ENCODE peak calls at places on chromosomes 11 and 22, in six cellular contexts. O is left colon; S is HuH-7.5; F is activated T-cell treated with anti-CD3 and anti-CD28 coated beads for 24 hours; P is SK-MEL-5; I is stimulated activated CD4-positive, alpha-beta T cell treated with anti-CD3 and anti-CD28 coated beads, TNF-alpha, amount 100 ng/mL, for 24 hours. G is an unnamed sample.

GRCh38 chr22:25100402-25100801 is 99.3 kb upstream of the CRYBB3 start:
- DNase-seq in O (no peak), S (no peak), F (no peak), P (no peak), I (no peak), G (no peak)

GRCh38 chr11:76696756-76697155 is 26.2 kb upstream of the LRRC32 start:
- DNase-seq in O (no peak), S (no peak), F (no peak), P (no peak), I (no peak), G (no peak)

GRCh38 chr22:16838073-16838472 is 12.9 kb upstream of the XKR3 start:
- DNase-seq in O (no peak), S (no peak), F (no peak), P (no peak), I (no peak), G (no peak)

GRCh38 chr11:70549386-70549785 is 151.1 kb downstream of the CTTN start:
- DNase-seq in O (no peak), S (no peak), F (no peak), P (no peak), I (no peak), G (no peak)

GRCh38 chr11:22666700-22667439 is 459 bp downstream of the GAS2 start:
- DNase-seq in O (peak; percentile 33), S (peak; percentile 34), F (no peak), P (peak; percentile 39), I (no peak), G (peak; percentile 17)

GRCh38 chr11:2521681-2522630 is 77.1 kb downstream of the KCNQ1 start:
- DNase-seq in O (peak; percentile 2), S (no peak), F (no peak), P (no peak), I (no peak), G (peak; percentile 8)

GRCh38 chr11:123261345-123262106 is 66.5 kb upstream of the CLMP start:
- DNase-seq in O (peak; percentile 89), S (peak; percentile 41), F (peak; percentile 48), P (peak; percentile 80), I (peak; percentile 45), G (peak; percentile 60)

GRCh38 chr11:12215192-12215591 is 104.8 kb downstream of the MICAL2 start:
- DNase-seq in O (no peak), S (no peak), F (no peak), P (no peak), I (no peak), G (no peak)

GRCh38 chr11:83895516-83895915 is 609.3 kb upstream of the CCDC90B start:
- DNase-seq in O (no peak), S (no peak), F (no peak), P (no peak), I (no peak), G (no peak)

GRCh38 chr11:81995907-81996306 is 737.8 kb downstream of the FAM181B start:
- DNase-seq in O (no peak), S (no peak), F (no peak), P (no peak), I (no peak), G (no peak)

GRCh38 chr11:2442554-2442953 is 1.8 kb downstream of the TRPM5 start:
- DNase-seq in O (no peak), S (no peak), F (no peak), P (no peak), I (no peak), G (no peak)

GRCh38 chr11:72079776-72080325 is 491 bp downstream of the NUMA1 start:
- DNase-seq in O (peak; percentile 53), S (peak; percentile 23), F (no peak), P (no peak), I (no peak), G (no peak)

GRCh38 chr11:108496643-108497256 is 1.4 kb downstream of the POGLUT3 start:
- DNase-seq in O (no peak), S (no peak), F (no peak), P (no peak), I (no peak), G (no peak)

GRCh38 chr11:28835790-28836189 is 727.6 kb downstream of the METTL15 start:
- DNase-seq in O (no peak), S (no peak), F (no peak), P (no peak), I (no peak), G (no peak)

GRCh38 chr11:131923309-131923708 is 552.9 kb downstream of the NTM start:
- DNase-seq in O (no peak), S (no peak), F (no peak), P (no peak), I (no peak), G (no peak)

GRCh38 chr11:57868491-57868890 is 106.9 kb downstream of the CTNND1 start:
- DNase-seq in O (no peak), S (no peak), F (no peak), P (no peak), I (no peak), G (no peak)

GRCh38 chr11:10293423-10294288 is at the start of gene SBF2:
- DNase-seq in O (peak; percentile 89), S (peak; percentile 64), F (peak; percentile 69), P (peak; percentile 85), I (peak; percentile 62), G (peak; percentile 84)

GRCh38 chr11:112122206-112122605 is 35.5 kb downstream of the SDHD start:
- DNase-seq in O (no peak), S (no peak), F (no peak), P (no peak), I (no peak), G (no peak)

GRCh38 chr11:62577046-62577708 is 3.5 kb upstream of the EEF1G start:
- DNase-seq in O (no peak), S (no peak), F (no peak), P (no peak), I (no peak), G (no peak)

GRCh38 chr11:127003260-127003981 is 2.9 kb upstream of the KIRREL3 start:
- DNase-seq in O (peak; percentile 18), S (no peak), F (no peak), P (peak; percentile 17), I (no peak), G (no peak)